ENCODE peak calls at places on chromosomes 11 and 22, in five cellular contexts. N, I, Y, M and T are unnamed samples.

GRCh38 chr11:132595711-132596111 is 936.6 kb downstream of the OPCML start:
- DNase-seq in N (no peak), I (no peak), Y (peak; percentile 43), M (no peak), T (no peak)

GRCh38 chr11:108222686-108223448 is at the start of gene ATM:
- DNase-seq in N (peak; percentile 96), I (peak; percentile 99), Y (peak; percentile 99), M (peak; percentile 98), T (peak; percentile 99)

GRCh38 chr22:39173050-39173706 is 20.7 kb upstream of the CBX7 start:
- DNase-seq in N (no peak), I (no peak), Y (no peak), M (no peak), T (no peak)

GRCh38 chr11:1691878-1692707 is 4.9 kb upstream of the KRTAP5-6 start:
- DNase-seq in N (no peak), I (no peak), Y (no peak), M (no peak), T (no peak)

GRCh38 chr11:70901951-70902521 is 350.3 kb downstream of the SHANK2 start:
- DNase-seq in N (no peak), I (no peak), Y (no peak), M (no peak), T (no peak)

GRCh38 chr22:36756031-36756430 is 19.9 kb downstream of the IFT27 start:
- DNase-seq in N (no peak), I (no peak), Y (no peak), M (no peak), T (no peak)

GRCh38 chr22:32175751-32176644 is 16.9 kb upstream of the C22orf42 start:
- DNase-seq in N (no peak), I (no peak), Y (no peak), M (no peak), T (no peak)

GRCh38 chr22:32142600-32142999 is 16.5 kb downstream of the C22orf42 start:
- DNase-seq in N (no peak), I (no peak), Y (no peak), M (no peak), T (no peak)

GRCh38 chr11:47603295-47603694 is 9.1 kb upstream of the C1QTNF4 start:
- DNase-seq in N (no peak), I (no peak), Y (peak; percentile 33), M (no peak), T (no peak)

GRCh38 chr11:103652013-103652412 is 384.4 kb upstream of the DDI1 start:
- DNase-seq in N (no peak), I (no peak), Y (peak; percentile 45), M (no peak), T (no peak)

GRCh38 chr11:73306069-73306468 is 2.0 kb upstream of the ARHGEF17 start:
- DNase-seq in N (no peak), I (no peak), Y (no peak), M (no peak), T (no peak)

GRCh38 chr11:20511982-20512381 is 87.4 kb upstream of the SLC6A5 start:
- DNase-seq in N (no peak), I (no peak), Y (no peak), M (no peak), T (no peak)

GRCh38 chr11:57321996-57322880 is 2.5 kb downstream of the TNKS1BP1 start:
- DNase-seq in N (no peak), I (peak; percentile 94), Y (peak; percentile 98), M (peak; percentile 41), T (peak; percentile 98)

GRCh38 chr22:38086942-38087341 is 3.0 kb upstream of the SLC16A8 start:
- DNase-seq in N (no peak), I (no peak), Y (no peak), M (no peak), T (no peak)

GRCh38 chr22:29345932-29346331 is 30.4 kb upstream of the RASL10A start:
- DNase-seq in N (no peak), I (no peak), Y (no peak), M (no peak), T (no peak)

GRCh38 chr11:109783842-109784241 is 309.4 kb upstream of the ZC3H12C start:
- DNase-seq in N (peak; percentile 29), I (no peak), Y (no peak), M (no peak), T (no peak)

GRCh38 chr11:132961453-132961852 is 570.8 kb downstream of the OPCML start:
- DNase-seq in N (no peak), I (no peak), Y (no peak), M (no peak), T (no peak)

GRCh38 chr11:45665206-45665932 is at the start of gene CHST1:
- DNase-seq in N (no peak), I (peak; percentile 42), Y (no peak), M (no peak), T (peak; percentile 23)

GRCh38 chr22:46563381-46564083 is 26.1 kb upstream of the CELSR1 start:
- DNase-seq in N (no peak), I (peak; percentile 83), Y (peak; percentile 56), M (peak; percentile 56), T (peak; percentile 63)

GRCh38 chr11:128691802-128692749 is 1.8 kb upstream of the FLI1 start:
- DNase-seq in N (no peak), I (no peak), Y (no peak), M (no peak), T (no peak)
- H3K4me3 ChIP-seq in N (peak overlapping the region; percentile 60), I (peak overlapping the region; percentile 87), Y (peak overlapping the region; percentile 84), M (peak overlapping the region; percentile 44), T (no peak overlapping the region)

GRCh38 chr11:35714882-35715612 is 52.5 kb downstream of the TRIM44 start:
- DNase-seq in N (peak; percentile 41), I (no peak), Y (peak; percentile 75), M (no peak), T (peak; percentile 9)

GRCh38 chr11:35715649-35716048 is 53.1 kb downstream of the TRIM44 start:
- DNase-seq in N (peak; percentile 21), I (no peak), Y (no peak), M (no peak), T (no peak)

GRCh38 chr11:35717520-35717919 is 54.9 kb downstream of the TRIM44 start:
- DNase-seq in N (no peak), I (no peak), Y (no peak), M (no peak), T (no peak)

GRCh38 chr11:35712533-35712932 is 50.0 kb downstream of the TRIM44 start:
- DNase-seq in N (no peak), I (no peak), Y (no peak), M (no peak), T (no peak)

DNA sequence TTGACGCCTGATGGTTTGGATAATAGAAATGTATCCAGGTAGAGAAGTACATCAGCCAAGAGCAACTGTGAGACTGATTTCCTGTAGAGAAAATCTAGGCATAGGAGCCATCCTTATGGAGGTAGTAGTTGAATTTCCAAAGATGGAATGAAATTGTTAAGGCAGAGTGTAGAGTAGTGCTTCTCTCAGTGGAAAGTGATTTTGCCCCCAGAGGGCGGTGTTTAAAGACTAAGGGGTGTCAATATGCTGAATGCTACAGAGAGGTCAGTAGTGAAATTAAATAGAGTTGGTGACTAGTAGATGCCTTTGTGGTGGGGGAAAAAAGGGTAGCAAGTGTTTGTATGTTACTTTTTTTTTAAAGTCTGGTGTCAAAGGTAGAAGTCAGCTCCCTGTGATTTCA is 54.5 kb downstream of the TRIM44 start:
- DNase-seq in N (no peak), I (no peak), Y (no peak), M (no peak), T (no peak)
- TF ChIP-seq CTCF in N (peak; percentile 22), I (no peak), Y (no peak), M (no peak), T (no peak)

GRCh38 chr11:63612181-63612580 is 2.1 kb downstream of the PLAAT3 start:
- DNase-seq in N (no peak), I (no peak), Y (peak; percentile 5), M (no peak), T (no peak)
- H3K4me3 ChIP-seq in N (no peak overlapping the region), I (no peak overlapping the region), Y (no peak overlapping the region), M (peak overlapping the region; percentile 83), T (no peak overlapping the region)

DNA sequence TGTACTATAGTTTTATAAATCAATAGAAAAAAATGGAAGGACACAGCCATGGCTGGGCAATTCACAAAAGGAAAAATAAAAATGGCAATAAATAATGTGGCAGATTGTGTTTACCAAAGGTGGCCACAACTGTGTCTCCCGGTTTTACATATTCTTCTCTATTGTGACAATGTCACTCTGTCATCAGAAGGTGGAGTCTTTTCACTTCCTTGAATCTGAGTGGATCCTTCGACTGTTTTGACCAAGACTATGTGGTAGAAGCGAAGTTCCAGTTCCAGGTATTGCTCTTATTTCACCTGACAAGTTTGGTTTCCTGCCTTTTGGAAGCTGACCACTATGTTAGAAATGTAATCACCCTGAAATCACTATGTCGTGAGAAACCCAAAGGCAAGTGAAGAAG is 31.0 kb upstream of the HSD17B12 start:
- DNase-seq in N (no peak), I (no peak), Y (no peak), M (no peak), T (no peak)
- TF ChIP-seq CTCF in N (no peak), I (no peak), Y (no peak), M (no peak), T (no peak)

GRCh38 chr22:35301370-35301874 is 1.7 kb downstream of the TOM1 start:
- DNase-seq in N (no peak), I (no peak), Y (peak; percentile 99), M (peak; percentile 24), T (peak; percentile 97)
- H3K4me3 ChIP-seq in N (no peak overlapping the region), I (peak overlapping the region; percentile 99), Y (no peak overlapping the region), M (no peak overlapping the region), T (peak overlapping the region; percentile 97)

GRCh38 chr11:86748296-86748695 is 52.0 kb upstream of the PRSS23 start:
- DNase-seq in N (no peak), I (no peak), Y (peak; percentile 28), M (no peak), T (no peak)

GRCh38 chr11:86746509-86746908 is 53.8 kb upstream of the PRSS23 start:
- DNase-seq in N (no peak), I (no peak), Y (no peak), M (no peak), T (no peak)

GRCh38 chr11:86747801-86748200 is 52.5 kb upstream of the PRSS23 start:
- DNase-seq in N (no peak), I (no peak), Y (no peak), M (no peak), T (no peak)

GRCh38 chr11:86749861-86750401 is 50.4 kb upstream of the PRSS23 start:
- DNase-seq in N (no peak), I (no peak), Y (no peak), M (no peak), T (no peak)

GRCh38 chr11:86749376-86749775 is 51.0 kb upstream of the PRSS23 start:
- DNase-seq in N (no peak), I (no peak), Y (peak; percentile 19), M (no peak), T (no peak)
- TF ChIP-seq CTCF in N (no peak), I (no peak), Y (peak; percentile 16), M (no peak), T (no peak)

DNA sequence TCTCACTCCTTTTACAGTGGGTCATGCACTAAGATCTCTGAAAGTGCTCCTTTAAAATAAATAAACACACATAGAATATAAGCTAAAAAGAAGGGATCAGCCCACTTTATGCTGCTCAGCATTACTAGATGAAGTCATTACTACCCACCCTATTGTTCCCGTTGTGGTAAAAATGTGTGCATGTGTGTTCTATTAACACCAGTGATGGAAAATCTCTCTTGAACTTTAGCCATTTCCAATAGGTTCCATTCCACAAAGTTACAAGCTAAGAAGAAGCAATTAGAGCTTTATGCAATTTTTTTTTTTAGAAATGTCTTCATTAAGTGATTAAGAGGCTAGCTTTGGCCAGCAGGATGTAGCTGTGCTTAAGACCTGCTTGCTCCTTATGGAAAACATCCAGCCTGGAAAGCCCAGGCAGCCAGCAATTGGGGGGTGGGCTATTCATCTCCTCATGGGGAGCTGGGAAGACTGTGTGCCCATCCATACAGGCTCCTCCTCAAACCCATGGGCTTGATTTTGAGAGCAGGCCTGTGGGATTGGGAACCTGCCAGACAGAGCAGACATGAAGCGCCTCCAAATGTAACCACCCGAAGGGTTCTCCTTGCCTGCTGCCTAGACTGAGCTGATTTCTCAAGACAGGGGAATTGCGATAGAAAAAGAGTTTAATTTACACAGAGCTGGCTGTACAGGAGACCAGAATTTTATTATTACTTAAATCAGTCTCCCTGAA is 92.9 kb upstream of the PARVA start:
- DNase-seq in N (no peak), I (no peak), Y (peak; percentile 77), M (no peak), T (peak; percentile 52)
- H3K4me3 ChIP-seq in N (no peak overlapping the region), I (no peak overlapping the region), Y (no peak overlapping the region), M (no peak overlapping the region), T (no peak overlapping the region)